ENCODE peak calls at places on chromosome 11, in five cellular contexts. R is putamen, U is NCI-H345, A is PC-3, F is hypothalamus. N is an unnamed sample.

GRCh38 chr11:131969261-131969660 is 598.8 kb downstream of the NTM start:
- DNase-seq in R (no peak), U (no peak), A (no peak), F (no peak), N (no peak)

GRCh38 chr11:121321614-121322243 is 29.2 kb downstream of the SC5D start:
- DNase-seq in A (peak), F (no peak), R (peak), U (peak), N (peak)

GRCh38 chr11:107591446-107592236 is 694 bp downstream of the ELMOD1 start:
- DNase-seq in F (no peak), A (peak), U (no peak), R (no peak), N (no peak)

GRCh38 chr11:99154277-99154676 is 133.5 kb downstream of the CNTN5 start:
- DNase-seq in U (no peak), A (no peak), F (no peak), R (no peak), N (no peak)

GRCh38 chr11:64606796-64607380 is 15.9 kb downstream of the SLC22A12 start:
- DNase-seq in F (no peak), A (no peak), U (no peak), R (no peak), N (no peak)

GRCh38 chr11:134260503-134260902 is 7.1 kb downstream of the ACAD8 start:
- DNase-seq in U (no peak), A (no peak), R (no peak), F (no peak), N (no peak)

GRCh38 chr11:102664001-102664752 is 39.0 kb upstream of the MMP20 start:
- DNase-seq in U (no peak), F (no peak), R (no peak), A (peak), N (no peak)

GRCh38 chr11:31643831-31644230 is 134.3 kb downstream of the ELP4 start:
- DNase-seq in R (no peak), A (peak), F (no peak), U (no peak), N (no peak)

GRCh38 chr11:8062781-8063257 is 18.2 kb upstream of the TUB start:
- DNase-seq in R (no peak), F (no peak), A (no peak), U (no peak), N (no peak)

GRCh38 chr11:61657566-61657965 is 22.6 kb upstream of the DAGLA start:
- DNase-seq in F (no peak), R (no peak), U (peak), A (peak), N (peak)

GRCh38 chr11:74731301-74732094 is at the start of gene CHRDL2:
- DNase-seq in F (no peak), U (no peak), A (no peak), R (no peak), N (no peak)

GRCh38 chr11:106399624-106400023 is 322.2 kb downstream of the AASDHPPT start:
- DNase-seq in A (no peak), R (no peak), U (no peak), F (no peak), N (no peak)

GRCh38 chr11:60788401-60789110 is 3.4 kb downstream of the MS4A10 start:
- DNase-seq in A (no peak), U (no peak), R (no peak), F (no peak), N (peak)

GRCh38 chr11:26105762-26106423 is 226.0 kb upstream of the ANO3 start:
- DNase-seq in F (no peak), A (no peak), U (no peak), R (no peak), N (no peak)

GRCh38 chr11:75402002-75402773 is 2.9 kb downstream of the RPS3 start:
- DNase-seq in R (no peak), A (no peak), F (no peak), U (no peak), N (no peak)

GRCh38 chr11:128501576-128502549 is 85.5 kb downstream of the ETS1 start:
- DNase-seq in F (no peak), U (no peak), A (peak), R (peak), N (no peak)

GRCh38 chr11:117384045-117384444 is 56.4 kb downstream of the CEP164 start:
- DNase-seq in R (peak), F (no peak), U (no peak), A (peak), N (no peak)

GRCh38 chr11:75728992-75729391 is 11.4 kb downstream of the MOGAT2 start:
- DNase-seq in R (no peak), F (no peak), A (no peak), U (no peak), N (no peak)

GRCh38 chr11:22657101-22657694 is 9.2 kb upstream of the GAS2 start:
- DNase-seq in A (no peak), F (no peak), U (no peak), R (no peak), N (no peak)

N was measured in COR-L47.